ENCODE peak calls at places on chromosome 20, in eight cellular contexts. H is cardiac muscle cell, V is right atrium auricular region, I is astrocyte, E is glutamatergic neuron, D is ovary, T is BJ, Y is GM13977. S is an unnamed sample.

GRCh38 chr20:7723284-7723683 is 217.0 kb downstream of the HAO1 start:
- DNase-seq in Y (no peak), H (peak; percentile 83), V (no peak), T (no peak), E (no peak), D (no peak), I (peak; percentile 53), S (no peak)

GRCh38 chr20:54291339-54292060 is 83.6 kb downstream of the PFDN4 start:
- DNase-seq in V (no peak), E (no peak), D (no peak), H (no peak), T (no peak), I (no peak), Y (no peak), S (no peak)

GRCh38 chr20:31835977-31836852 is 9.2 kb downstream of the FOXS1 start:
- DNase-seq in V (peak; percentile 91), I (peak; percentile 91), Y (peak; percentile 67), T (peak; percentile 41), H (peak; percentile 94), D (peak; percentile 75), E (no peak), S (peak; percentile 70)

GRCh38 chr20:24684954-24685691 is 215.7 kb downstream of the SYNDIG1 start:
- DNase-seq in D (peak; percentile 20), V (no peak), H (no peak), I (no peak), T (no peak), E (no peak), Y (no peak), S (no peak)

GRCh38 chr20:48759631-48760245 is 68.1 kb downstream of the PREX1 start:
- DNase-seq in I (no peak), H (no peak), T (no peak), D (no peak), E (no peak), Y (no peak), V (no peak), S (no peak)

GRCh38 chr20:37903317-37904007 is 535 bp downstream of the VSTM2L start:
- DNase-seq in I (no peak), V (no peak), D (no peak), E (no peak), H (no peak), T (no peak), Y (peak; percentile 56), S (no peak)

GRCh38 chr20:35698298-35699126 is 640 bp downstream of the NFS1 start:
- DNase-seq in T (no peak), E (peak; percentile 55), H (peak; percentile 23), I (no peak), Y (peak; percentile 50), V (peak; percentile 55), D (no peak), S (no peak)

GRCh38 chr20:24956001-24956761 is 7.1 kb downstream of the CST7 start:
- DNase-seq in E (no peak), Y (no peak), H (no peak), I (no peak), V (peak; percentile 43), T (no peak), D (no peak), S (no peak)

GRCh38 chr20:48783533-48784272 is 44.1 kb downstream of the PREX1 start:
- DNase-seq in Y (peak; percentile 33), H (no peak), T (no peak), V (no peak), E (no peak), I (no peak), D (no peak), S (no peak)

GRCh38 chr20:59850018-59850641 is 83.3 kb downstream of the SYCP2 start:
- DNase-seq in Y (peak; percentile 41), I (peak; percentile 9), E (no peak), D (no peak), H (peak; percentile 60), T (no peak), V (no peak), S (no peak)

GRCh38 chr20:63000958-63001357 is 5.8 kb downstream of the BHLHE23 start:
- DNase-seq in E (no peak), Y (no peak), D (no peak), T (no peak), V (no peak), I (no peak), H (no peak), S (no peak)

GRCh38 chr20:43849496-43850197 is 65.0 kb upstream of the TOX2 start:
- DNase-seq in V (peak; percentile 16), Y (no peak), H (peak; percentile 54), D (peak; percentile 74), I (peak; percentile 50), T (peak; percentile 31), E (no peak), S (no peak)

GRCh38 chr20:24672886-24673677 is 203.7 kb downstream of the SYNDIG1 start:
- DNase-seq in H (peak; percentile 96), Y (no peak), T (peak; percentile 89), D (peak; percentile 4), V (no peak), E (no peak), I (peak; percentile 98), S (no peak)

GRCh38 chr20:30816182-30816645 is 441.2 kb upstream of the DEFB115 start:
- DNase-seq in D (no peak), T (no peak), V (no peak), E (no peak), I (no peak), Y (no peak), H (peak; percentile 68), S (peak; percentile 32)

GRCh38 chr20:17556842-17557674 is 12.8 kb upstream of the DSTN start:
- DNase-seq in V (no peak), I (peak; percentile 56), D (peak; percentile 86), H (peak; percentile 48), E (no peak), T (no peak), Y (no peak), S (no peak)

DNA sequence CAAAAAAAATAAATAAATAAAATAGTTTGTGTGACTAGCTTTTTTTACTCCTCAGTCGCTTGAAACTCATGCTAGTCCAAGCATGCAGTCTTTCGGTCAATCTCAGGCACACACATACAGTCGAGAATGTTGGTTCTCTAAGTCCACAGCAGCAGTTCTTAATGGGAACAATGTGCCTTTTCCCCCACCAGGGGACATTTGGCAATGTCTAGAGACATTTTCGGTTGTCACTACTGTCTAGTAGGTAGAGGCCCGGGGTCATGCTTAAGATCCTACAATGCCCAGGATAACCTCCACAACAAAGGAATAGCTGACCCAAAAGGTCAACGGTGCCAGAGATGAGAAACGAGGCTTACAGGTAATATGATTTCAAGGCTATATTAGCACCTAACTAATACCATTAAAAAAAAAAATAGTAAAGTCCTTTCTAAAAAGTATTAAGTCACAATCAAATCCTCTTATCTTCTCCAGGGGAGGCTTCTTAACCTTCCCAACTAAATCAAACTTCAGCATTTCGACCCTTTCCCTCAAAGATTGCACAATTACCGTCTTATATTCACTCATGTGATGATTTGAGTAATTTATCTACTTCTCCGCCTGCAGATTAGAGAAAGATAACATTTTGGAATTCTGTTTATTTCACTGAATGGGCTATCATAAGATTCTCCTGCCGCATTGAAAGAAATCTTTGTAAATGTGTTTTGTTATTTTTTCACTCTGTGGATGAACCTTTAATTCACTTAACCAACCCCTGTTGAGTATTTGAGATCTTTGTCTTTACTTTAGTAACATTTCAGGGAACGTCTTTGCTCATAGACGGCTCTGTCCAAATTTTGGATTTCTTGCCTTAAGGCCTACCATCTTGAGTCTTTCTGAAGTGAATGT is 8.1 kb upstream of the SALL4 start:
- DNase-seq in D (no peak), H (no peak), T (no peak), Y (no peak), V (no peak), I (no peak), E (no peak), S (no peak)
- TF ChIP-seq CTCF in D (no peak), H (peak; percentile 5), T (no peak), Y (no peak), V (no peak), I (no peak), E (peak; percentile 17), S (no peak)

GRCh38 chr20:34070079-34070439 is 42.0 kb downstream of the EIF2S2 start:
- DNase-seq in H (no peak), I (no peak), D (no peak), V (no peak), E (no peak), Y (no peak), T (no peak), S (no peak)
- TF ChIP-seq CTCF in H (no peak), I (no peak), D (no peak), V (no peak), E (peak; percentile 25), Y (no peak), T (no peak), S (no peak)

DNA sequence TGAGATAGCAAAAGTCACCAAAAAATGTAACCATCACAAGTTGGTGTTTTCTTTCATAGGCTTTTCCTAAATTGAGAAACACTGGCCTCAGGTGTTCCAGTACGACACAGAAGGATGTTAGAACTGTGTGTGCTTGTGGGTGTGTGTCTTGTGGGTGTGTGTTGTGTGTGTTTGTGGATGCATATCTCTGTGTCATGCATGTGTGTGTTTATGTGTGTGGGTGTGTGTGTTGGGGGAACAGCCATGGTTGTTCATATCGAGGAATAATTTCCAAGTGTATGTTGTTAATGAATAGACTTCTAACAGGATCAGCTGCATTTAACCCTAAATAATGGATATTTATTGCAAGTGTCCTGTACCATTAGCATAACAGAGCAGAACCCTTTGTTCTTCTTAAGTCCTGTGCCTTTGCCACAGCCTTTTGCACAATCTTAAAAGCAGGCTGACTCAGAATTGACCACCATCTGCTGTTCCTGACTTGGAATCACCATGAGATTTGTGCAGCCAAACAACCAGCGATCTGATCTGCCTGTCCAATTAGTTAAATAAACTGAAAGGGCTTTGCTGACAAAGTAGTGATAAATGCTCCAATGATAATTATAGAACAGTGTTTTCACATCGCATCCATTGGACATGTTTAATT is 7.7 kb downstream of the CD93 start:
- DNase-seq in D (no peak), T (no peak), V (no peak), I (peak; percentile 49), H (peak; percentile 78), Y (no peak), E (no peak), S (no peak)
- TF ChIP-seq CTCF in D (no peak), T (no peak), V (no peak), I (no peak), H (no peak), Y (no peak), E (no peak), S (no peak)

GRCh38 chr20:13755809-13756208 is 28.9 kb downstream of the ESF1 start:
- DNase-seq in D (no peak), H (peak; percentile 27), Y (no peak), T (no peak), V (no peak), E (no peak), I (no peak), S (no peak)
- TF ChIP-seq CTCF in D (no peak), H (peak; percentile 11), Y (no peak), T (no peak), V (peak; percentile 32), E (no peak), I (no peak), S (no peak)